ENCODE peak calls at places on chromosomes 4 and X, in five cellular contexts. One of them, this sample, is unnamed.

GRCh38 chr4:128877934-128878333 is 68.4 kb downstream of the JADE1 start:
- DNase-seq in stimulated activated CD8-positive, alpha-beta memory T cell treated with anti-CD3 and anti-CD28 coated beads, Interleukin-2, amount 100 ng/mL, for 48 hours: no peak
- DNase-seq in GM10248: no peak
- DNase-seq in fibroblast of lung: no peak
- DNase-seq in activated CD8-positive, alpha-beta memory T cell treated with anti-CD3 and anti-CD28 coated beads for 1 hour: no peak
- DNase-seq in this sample: no peak

GRCh38 chrX:128458888-128459287 is 406.7 kb upstream of the ACTRT1 start:
- DNase-seq in fibroblast of lung: peak
- DNase-seq in stimulated activated CD8-positive, alpha-beta memory T cell treated with anti-CD3 and anti-CD28 coated beads, Interleukin-2, amount 100 ng/mL, for 48 hours: no peak
- DNase-seq in GM10248: no peak
- DNase-seq in activated CD8-positive, alpha-beta memory T cell treated with anti-CD3 and anti-CD28 coated beads for 1 hour: no peak
- DNase-seq in this sample: no peak

GRCh38 chr4:110904435-110905050 is 281.7 kb upstream of the PITX2 start:
- DNase-seq in activated CD8-positive, alpha-beta memory T cell treated with anti-CD3 and anti-CD28 coated beads for 1 hour: no peak
- DNase-seq in fibroblast of lung: peak
- DNase-seq in stimulated activated CD8-positive, alpha-beta memory T cell treated with anti-CD3 and anti-CD28 coated beads, Interleukin-2, amount 100 ng/mL, for 48 hours: no peak
- DNase-seq in GM10248: no peak
- DNase-seq in this sample: no peak

GRCh38 chrX:130253916-130254315 is 14.8 kb downstream of the ZNF280C start:
- DNase-seq in fibroblast of lung: no peak
- DNase-seq in GM10248: no peak
- DNase-seq in activated CD8-positive, alpha-beta memory T cell treated with anti-CD3 and anti-CD28 coated beads for 1 hour: no peak
- DNase-seq in stimulated activated CD8-positive, alpha-beta memory T cell treated with anti-CD3 and anti-CD28 coated beads, Interleukin-2, amount 100 ng/mL, for 48 hours: no peak
- DNase-seq in this sample: no peak

GRCh38 chrX:21266949-21267348 is 107.3 kb upstream of the CNKSR2 start:
- DNase-seq in GM10248: no peak
- DNase-seq in fibroblast of lung: no peak
- DNase-seq in activated CD8-positive, alpha-beta memory T cell treated with anti-CD3 and anti-CD28 coated beads for 1 hour: no peak
- DNase-seq in stimulated activated CD8-positive, alpha-beta memory T cell treated with anti-CD3 and anti-CD28 coated beads, Interleukin-2, amount 100 ng/mL, for 48 hours: no peak
- DNase-seq in this sample: no peak

GRCh38 chr4:149790172-149790907 is 25.3 kb downstream of the IQCM start:
- DNase-seq in GM10248: no peak
- DNase-seq in stimulated activated CD8-positive, alpha-beta memory T cell treated with anti-CD3 and anti-CD28 coated beads, Interleukin-2, amount 100 ng/mL, for 48 hours: no peak
- DNase-seq in fibroblast of lung: peak
- DNase-seq in activated CD8-positive, alpha-beta memory T cell treated with anti-CD3 and anti-CD28 coated beads for 1 hour: no peak
- DNase-seq in this sample: no peak

GRCh38 chr4:5708171-5708828 is at the start of gene EVC2:
- DNase-seq in fibroblast of lung: peak
- DNase-seq in activated CD8-positive, alpha-beta memory T cell treated with anti-CD3 and anti-CD28 coated beads for 1 hour: peak
- DNase-seq in stimulated activated CD8-positive, alpha-beta memory T cell treated with anti-CD3 and anti-CD28 coated beads, Interleukin-2, amount 100 ng/mL, for 48 hours: no peak
- DNase-seq in GM10248: no peak
- DNase-seq in this sample: peak

GRCh38 chrX:21926527-21927278 is 13.8 kb upstream of the SMS start:
- DNase-seq in fibroblast of lung: peak
- DNase-seq in stimulated activated CD8-positive, alpha-beta memory T cell treated with anti-CD3 and anti-CD28 coated beads, Interleukin-2, amount 100 ng/mL, for 48 hours: no peak
- DNase-seq in activated CD8-positive, alpha-beta memory T cell treated with anti-CD3 and anti-CD28 coated beads for 1 hour: no peak
- DNase-seq in GM10248: peak
- DNase-seq in this sample: no peak

GRCh38 chrX:104195489-104196084 is 29.3 kb downstream of the FAM199X start:
- DNase-seq in activated CD8-positive, alpha-beta memory T cell treated with anti-CD3 and anti-CD28 coated beads for 1 hour: no peak
- DNase-seq in GM10248: peak
- DNase-seq in stimulated activated CD8-positive, alpha-beta memory T cell treated with anti-CD3 and anti-CD28 coated beads, Interleukin-2, amount 100 ng/mL, for 48 hours: no peak
- DNase-seq in fibroblast of lung: no peak
- DNase-seq in this sample: no peak

GRCh38 chrX:140764401-140764919 is 54.9 kb downstream of the LINC00632 start:
- DNase-seq in fibroblast of lung: peak
- DNase-seq in activated CD8-positive, alpha-beta memory T cell treated with anti-CD3 and anti-CD28 coated beads for 1 hour: no peak
- DNase-seq in GM10248: no peak
- DNase-seq in stimulated activated CD8-positive, alpha-beta memory T cell treated with anti-CD3 and anti-CD28 coated beads, Interleukin-2, amount 100 ng/mL, for 48 hours: no peak
- DNase-seq in this sample: peak

GRCh38 chrX:132426695-132427281 is 62.0 kb downstream of the MBNL3 start:
- DNase-seq in GM10248: no peak
- DNase-seq in stimulated activated CD8-positive, alpha-beta memory T cell treated with anti-CD3 and anti-CD28 coated beads, Interleukin-2, amount 100 ng/mL, for 48 hours: no peak
- DNase-seq in fibroblast of lung: peak
- DNase-seq in activated CD8-positive, alpha-beta memory T cell treated with anti-CD3 and anti-CD28 coated beads for 1 hour: no peak
- DNase-seq in this sample: no peak

GRCh38 chr4:121950680-121951569 is 935 bp downstream of the TRPC3 start:
- DNase-seq in stimulated activated CD8-positive, alpha-beta memory T cell treated with anti-CD3 and anti-CD28 coated beads, Interleukin-2, amount 100 ng/mL, for 48 hours: peak
- DNase-seq in fibroblast of lung: peak
- DNase-seq in activated CD8-positive, alpha-beta memory T cell treated with anti-CD3 and anti-CD28 coated beads for 1 hour: no peak
- DNase-seq in GM10248: peak
- DNase-seq in this sample: peak

GRCh38 chr4:153142700-153143438 is 61.4 kb upstream of the TRIM2 start:
- DNase-seq in stimulated activated CD8-positive, alpha-beta memory T cell treated with anti-CD3 and anti-CD28 coated beads, Interleukin-2, amount 100 ng/mL, for 48 hours: peak
- DNase-seq in GM10248: peak
- DNase-seq in fibroblast of lung: peak
- DNase-seq in activated CD8-positive, alpha-beta memory T cell treated with anti-CD3 and anti-CD28 coated beads for 1 hour: no peak
- DNase-seq in this sample: peak

GRCh38 chrX:43892471-43892870 is 10.2 kb upstream of the MAOB start:
- DNase-seq in activated CD8-positive, alpha-beta memory T cell treated with anti-CD3 and anti-CD28 coated beads for 1 hour: no peak
- DNase-seq in fibroblast of lung: no peak
- DNase-seq in GM10248: no peak
- DNase-seq in stimulated activated CD8-positive, alpha-beta memory T cell treated with anti-CD3 and anti-CD28 coated beads, Interleukin-2, amount 100 ng/mL, for 48 hours: no peak
- DNase-seq in this sample: no peak

GRCh38 chr4:76748649-76749048 is 149.3 kb downstream of the SOWAHB start:
- DNase-seq in stimulated activated CD8-positive, alpha-beta memory T cell treated with anti-CD3 and anti-CD28 coated beads, Interleukin-2, amount 100 ng/mL, for 48 hours: no peak
- DNase-seq in fibroblast of lung: peak
- DNase-seq in activated CD8-positive, alpha-beta memory T cell treated with anti-CD3 and anti-CD28 coated beads for 1 hour: no peak
- DNase-seq in GM10248: no peak
- DNase-seq in this sample: no peak

GRCh38 chr4:169741569-169741968 is 16.2 kb downstream of the HPF1 start:
- DNase-seq in stimulated activated CD8-positive, alpha-beta memory T cell treated with anti-CD3 and anti-CD28 coated beads, Interleukin-2, amount 100 ng/mL, for 48 hours: no peak
- DNase-seq in fibroblast of lung: no peak
- DNase-seq in activated CD8-positive, alpha-beta memory T cell treated with anti-CD3 and anti-CD28 coated beads for 1 hour: no peak
- DNase-seq in GM10248: no peak
- DNase-seq in this sample: no peak

GRCh38 chr4:3786196-3786869 is 20.1 kb downstream of the ADRA2C start:
- DNase-seq in activated CD8-positive, alpha-beta memory T cell treated with anti-CD3 and anti-CD28 coated beads for 1 hour: no peak
- DNase-seq in GM10248: no peak
- DNase-seq in fibroblast of lung: no peak
- DNase-seq in stimulated activated CD8-positive, alpha-beta memory T cell treated with anti-CD3 and anti-CD28 coated beads, Interleukin-2, amount 100 ng/mL, for 48 hours: no peak
- DNase-seq in this sample: no peak

GRCh38 chrX:135308345-135308855 is 880 bp upstream of the ETDC start:
- DNase-seq in activated CD8-positive, alpha-beta memory T cell treated with anti-CD3 and anti-CD28 coated beads for 1 hour: no peak
- DNase-seq in fibroblast of lung: no peak
- DNase-seq in GM10248: no peak
- DNase-seq in stimulated activated CD8-positive, alpha-beta memory T cell treated with anti-CD3 and anti-CD28 coated beads, Interleukin-2, amount 100 ng/mL, for 48 hours: no peak
- DNase-seq in this sample: no peak

GRCh38 chr4:384311-385010 is 46.8 kb downstream of the ZNF141 start:
- DNase-seq in fibroblast of lung: no peak
- DNase-seq in GM10248: no peak
- DNase-seq in activated CD8-positive, alpha-beta memory T cell treated with anti-CD3 and anti-CD28 coated beads for 1 hour: no peak
- DNase-seq in stimulated activated CD8-positive, alpha-beta memory T cell treated with anti-CD3 and anti-CD28 coated beads, Interleukin-2, amount 100 ng/mL, for 48 hours: no peak
- DNase-seq in this sample: no peak

GRCh38 chrX:2635366-2635765 is 55.7 kb upstream of the CD99 start:
- DNase-seq in fibroblast of lung: no peak
- DNase-seq in activated CD8-positive, alpha-beta memory T cell treated with anti-CD3 and anti-CD28 coated beads for 1 hour: no peak
- DNase-seq in GM10248: no peak
- DNase-seq in stimulated activated CD8-positive, alpha-beta memory T cell treated with anti-CD3 and anti-CD28 coated beads, Interleukin-2, amount 100 ng/mL, for 48 hours: no peak
- DNase-seq in this sample: no peak

GRCh38 chr4:13302876-13303275 is 181.3 kb downstream of the RAB28 start:
- DNase-seq in activated CD8-positive, alpha-beta memory T cell treated with anti-CD3 and anti-CD28 coated beads for 1 hour: no peak
- DNase-seq in stimulated activated CD8-positive, alpha-beta memory T cell treated with anti-CD3 and anti-CD28 coated beads, Interleukin-2, amount 100 ng/mL, for 48 hours: no peak
- DNase-seq in fibroblast of lung: no peak
- DNase-seq in GM10248: no peak
- DNase-seq in this sample: no peak

GRCh38 chr4:184477201-184477999 is 3.0 kb upstream of the IRF2 start:
- DNase-seq in activated CD8-positive, alpha-beta memory T cell treated with anti-CD3 and anti-CD28 coated beads for 1 hour: no peak
- DNase-seq in GM10248: no peak
- DNase-seq in fibroblast of lung: no peak
- DNase-seq in stimulated activated CD8-positive, alpha-beta memory T cell treated with anti-CD3 and anti-CD28 coated beads, Interleukin-2, amount 100 ng/mL, for 48 hours: no peak
- DNase-seq in this sample: no peak

GRCh38 chr4:111398906-111399330 is 746.3 kb upstream of the FAM241A start:
- DNase-seq in GM10248: no peak
- DNase-seq in stimulated activated CD8-positive, alpha-beta memory T cell treated with anti-CD3 and anti-CD28 coated beads, Interleukin-2, amount 100 ng/mL, for 48 hours: no peak
- DNase-seq in activated CD8-positive, alpha-beta memory T cell treated with anti-CD3 and anti-CD28 coated beads for 1 hour: no peak
- DNase-seq in fibroblast of lung: peak
- DNase-seq in this sample: no peak

GRCh38 chrX:19514791-19515614 is at the start of gene MAP3K15:
- DNase-seq in GM10248: peak
- DNase-seq in activated CD8-positive, alpha-beta memory T cell treated with anti-CD3 and anti-CD28 coated beads for 1 hour: no peak
- DNase-seq in fibroblast of lung: peak
- DNase-seq in stimulated activated CD8-positive, alpha-beta memory T cell treated with anti-CD3 and anti-CD28 coated beads, Interleukin-2, amount 100 ng/mL, for 48 hours: no peak
- DNase-seq in this sample: peak

GRCh38 chr4:140047017-140047640 is 106.9 kb downstream of the MAML3 start:
- DNase-seq in stimulated activated CD8-positive, alpha-beta memory T cell treated with anti-CD3 and anti-CD28 coated beads, Interleukin-2, amount 100 ng/mL, for 48 hours: no peak
- DNase-seq in activated CD8-positive, alpha-beta memory T cell treated with anti-CD3 and anti-CD28 coated beads for 1 hour: no peak
- DNase-seq in fibroblast of lung: peak
- DNase-seq in GM10248: no peak
- DNase-seq in this sample: no peak

GRCh38 chrX:42771836-42772335 is 6.1 kb downstream of the PPP1R2C start:
- DNase-seq in stimulated activated CD8-positive, alpha-beta memory T cell treated with anti-CD3 and anti-CD28 coated beads, Interleukin-2, amount 100 ng/mL, for 48 hours: no peak
- DNase-seq in GM10248: no peak
- DNase-seq in fibroblast of lung: no peak
- DNase-seq in activated CD8-positive, alpha-beta memory T cell treated with anti-CD3 and anti-CD28 coated beads for 1 hour: no peak
- DNase-seq in this sample: no peak

GRCh38 chr4:95318483-95318882 is 230.3 kb downstream of the UNC5C start:
- DNase-seq in stimulated activated CD8-positive, alpha-beta memory T cell treated with anti-CD3 and anti-CD28 coated beads, Interleukin-2, amount 100 ng/mL, for 48 hours: no peak
- DNase-seq in activated CD8-positive, alpha-beta memory T cell treated with anti-CD3 and anti-CD28 coated beads for 1 hour: no peak
- DNase-seq in GM10248: no peak
- DNase-seq in fibroblast of lung: no peak
- DNase-seq in this sample: no peak

GRCh38 chrX:12583543-12583942 is 207.7 kb upstream of the PRPS2 start:
- DNase-seq in activated CD8-positive, alpha-beta memory T cell treated with anti-CD3 and anti-CD28 coated beads for 1 hour: no peak
- DNase-seq in fibroblast of lung: no peak
- DNase-seq in GM10248: no peak
- DNase-seq in stimulated activated CD8-positive, alpha-beta memory T cell treated with anti-CD3 and anti-CD28 coated beads, Interleukin-2, amount 100 ng/mL, for 48 hours: no peak
- DNase-seq in this sample: no peak

GRCh38 chr4:147078875-147079658 is 133.4 kb upstream of the TTC29 start:
- DNase-seq in GM10248: no peak
- DNase-seq in activated CD8-positive, alpha-beta memory T cell treated with anti-CD3 and anti-CD28 coated beads for 1 hour: no peak
- DNase-seq in stimulated activated CD8-positive, alpha-beta memory T cell treated with anti-CD3 and anti-CD28 coated beads, Interleukin-2, amount 100 ng/mL, for 48 hours: no peak
- DNase-seq in fibroblast of lung: peak
- DNase-seq in this sample: no peak

GRCh38 chr4:168451744-168452394 is 28.4 kb downstream of the DDX60L start:
- DNase-seq in stimulated activated CD8-positive, alpha-beta memory T cell treated with anti-CD3 and anti-CD28 coated beads, Interleukin-2, amount 100 ng/mL, for 48 hours: no peak
- DNase-seq in fibroblast of lung: peak
- DNase-seq in GM10248: no peak
- DNase-seq in activated CD8-positive, alpha-beta memory T cell treated with anti-CD3 and anti-CD28 coated beads for 1 hour: no peak
- DNase-seq in this sample: no peak

GRCh38 chr4:98928505-98929340 is at the start of gene EIF4E:
- DNase-seq in activated CD8-positive, alpha-beta memory T cell treated with anti-CD3 and anti-CD28 coated beads for 1 hour: peak
- DNase-seq in stimulated activated CD8-positive, alpha-beta memory T cell treated with anti-CD3 and anti-CD28 coated beads, Interleukin-2, amount 100 ng/mL, for 48 hours: peak
- DNase-seq in GM10248: peak
- DNase-seq in fibroblast of lung: peak
- DNase-seq in this sample: peak

GRCh38 chr4:100960232-100960631 is 387.1 kb downstream of the PPP3CA start:
- DNase-seq in activated CD8-positive, alpha-beta memory T cell treated with anti-CD3 and anti-CD28 coated beads for 1 hour: no peak
- DNase-seq in GM10248: no peak
- DNase-seq in stimulated activated CD8-positive, alpha-beta memory T cell treated with anti-CD3 and anti-CD28 coated beads, Interleukin-2, amount 100 ng/mL, for 48 hours: no peak
- DNase-seq in fibroblast of lung: no peak
- DNase-seq in this sample: no peak

GRCh38 chr4:76896731-76897521 is 1.0 kb downstream of the SOWAHB start:
- DNase-seq in GM10248: peak
- DNase-seq in stimulated activated CD8-positive, alpha-beta memory T cell treated with anti-CD3 and anti-CD28 coated beads, Interleukin-2, amount 100 ng/mL, for 48 hours: no peak
- DNase-seq in fibroblast of lung: peak
- DNase-seq in activated CD8-positive, alpha-beta memory T cell treated with anti-CD3 and anti-CD28 coated beads for 1 hour: no peak
- DNase-seq in this sample: peak

GRCh38 chr4:145709843-145710242 is 29.9 kb downstream of the C4orf51 start:
- DNase-seq in stimulated activated CD8-positive, alpha-beta memory T cell treated with anti-CD3 and anti-CD28 coated beads, Interleukin-2, amount 100 ng/mL, for 48 hours: no peak
- DNase-seq in fibroblast of lung: peak
- DNase-seq in activated CD8-positive, alpha-beta memory T cell treated with anti-CD3 and anti-CD28 coated beads for 1 hour: no peak
- DNase-seq in GM10248: no peak
- DNase-seq in this sample: no peak

GRCh38 chr4:123826896-123827295 is 430.3 kb downstream of the SPRY1 start:
- DNase-seq in GM10248: no peak
- DNase-seq in activated CD8-positive, alpha-beta memory T cell treated with anti-CD3 and anti-CD28 coated beads for 1 hour: no peak
- DNase-seq in fibroblast of lung: peak
- DNase-seq in stimulated activated CD8-positive, alpha-beta memory T cell treated with anti-CD3 and anti-CD28 coated beads, Interleukin-2, amount 100 ng/mL, for 48 hours: no peak
- DNase-seq in this sample: no peak

This sample was measured in glutamatergic neuron.